ENCODE peak calls at places on chromosome 17, in six cellular contexts. One of them, this sample, is unnamed.

GRCh38 chr17:56284501-56284900 is 131.2 kb downstream of the ANKFN1 start:
- DNase-seq in progenitor cell of endocrine pancreas: no peak
- DNase-seq in esophagus muscularis mucosa: peak
- DNase-seq in fibroblast of mammary gland: no peak
- DNase-seq in transverse colon: no peak
- DNase-seq in choroid plexus epithelial cell: no peak
- DNase-seq in this sample: no peak

GRCh38 chr17:2510559-2510958 is 1.1 kb downstream of the METTL16 start:
- DNase-seq in progenitor cell of endocrine pancreas: no peak
- DNase-seq in esophagus muscularis mucosa: no peak
- DNase-seq in fibroblast of mammary gland: no peak
- DNase-seq in transverse colon: no peak
- DNase-seq in choroid plexus epithelial cell: no peak
- DNase-seq in this sample: no peak

GRCh38 chr17:76145231-76146052 is 4.4 kb upstream of the FOXJ1 start:
- DNase-seq in progenitor cell of endocrine pancreas: no peak
- DNase-seq in esophagus muscularis mucosa: no peak
- DNase-seq in fibroblast of mammary gland: no peak
- DNase-seq in transverse colon: peak
- DNase-seq in choroid plexus epithelial cell: no peak
- DNase-seq in this sample: no peak

GRCh38 chr17:38613981-38614779 is 8.4 kb upstream of the SRCIN1 start:
- DNase-seq in progenitor cell of endocrine pancreas: no peak
- DNase-seq in esophagus muscularis mucosa: no peak
- DNase-seq in fibroblast of mammary gland: no peak
- DNase-seq in transverse colon: no peak
- DNase-seq in choroid plexus epithelial cell: no peak
- DNase-seq in this sample: no peak

GRCh38 chr17:30290696-30291570 is 811 bp downstream of the BLMH start:
- DNase-seq in progenitor cell of endocrine pancreas: peak
- DNase-seq in esophagus muscularis mucosa: no peak
- DNase-seq in fibroblast of mammary gland: peak
- DNase-seq in transverse colon: peak
- DNase-seq in choroid plexus epithelial cell: peak
- DNase-seq in this sample: peak

GRCh38 chr17:48522031-48522593 is 8.7 kb downstream of the HOXB1 start:
- DNase-seq in progenitor cell of endocrine pancreas: no peak
- DNase-seq in esophagus muscularis mucosa: no peak
- DNase-seq in fibroblast of mammary gland: no peak
- DNase-seq in transverse colon: no peak
- DNase-seq in choroid plexus epithelial cell: no peak
- DNase-seq in this sample: no peak

GRCh38 chr17:69287168-69287567 is 39.8 kb downstream of the ABCA5 start:
- DNase-seq in progenitor cell of endocrine pancreas: no peak
- DNase-seq in esophagus muscularis mucosa: no peak
- DNase-seq in fibroblast of mammary gland: peak
- DNase-seq in transverse colon: no peak
- DNase-seq in choroid plexus epithelial cell: peak
- DNase-seq in this sample: no peak

GRCh38 chr17:4140125-4140524 is 2.7 kb downstream of the ZZEF1 start:
- DNase-seq in progenitor cell of endocrine pancreas: no peak
- DNase-seq in esophagus muscularis mucosa: no peak
- DNase-seq in fibroblast of mammary gland: no peak
- DNase-seq in transverse colon: no peak
- DNase-seq in choroid plexus epithelial cell: no peak
- DNase-seq in this sample: no peak

GRCh38 chr17:45225051-45225700 is 3.5 kb downstream of the FMNL1 start:
- DNase-seq in progenitor cell of endocrine pancreas: no peak
- DNase-seq in esophagus muscularis mucosa: no peak
- DNase-seq in fibroblast of mammary gland: no peak
- DNase-seq in transverse colon: no peak
- DNase-seq in choroid plexus epithelial cell: no peak
- DNase-seq in this sample: no peak

GRCh38 chr17:74435775-74436359 is 4.0 kb downstream of the GPRC5C start:
- DNase-seq in progenitor cell of endocrine pancreas: no peak
- DNase-seq in esophagus muscularis mucosa: no peak
- DNase-seq in fibroblast of mammary gland: no peak
- DNase-seq in transverse colon: no peak
- DNase-seq in choroid plexus epithelial cell: no peak
- DNase-seq in this sample: no peak

GRCh38 chr17:21275047-21275578 is 9.4 kb upstream of the MAP2K3 start:
- DNase-seq in progenitor cell of endocrine pancreas: no peak
- DNase-seq in esophagus muscularis mucosa: no peak
- DNase-seq in fibroblast of mammary gland: no peak
- DNase-seq in transverse colon: no peak
- DNase-seq in choroid plexus epithelial cell: no peak
- DNase-seq in this sample: no peak

GRCh38 chr17:38547439-38547838 is 58.3 kb downstream of the SRCIN1 start:
- DNase-seq in progenitor cell of endocrine pancreas: no peak
- DNase-seq in esophagus muscularis mucosa: no peak
- DNase-seq in fibroblast of mammary gland: no peak
- DNase-seq in transverse colon: no peak
- DNase-seq in choroid plexus epithelial cell: no peak
- DNase-seq in this sample: no peak

GRCh38 chr17:36993227-36993626 is 44.5 kb downstream of the AATF start:
- DNase-seq in progenitor cell of endocrine pancreas: no peak
- DNase-seq in esophagus muscularis mucosa: no peak
- DNase-seq in fibroblast of mammary gland: no peak
- DNase-seq in transverse colon: no peak
- DNase-seq in choroid plexus epithelial cell: no peak
- DNase-seq in this sample: no peak

GRCh38 chr17:60079401-60079861 is 710 bp upstream of the HEATR6 start:
- DNase-seq in progenitor cell of endocrine pancreas: no peak
- DNase-seq in esophagus muscularis mucosa: no peak
- DNase-seq in fibroblast of mammary gland: peak
- DNase-seq in transverse colon: no peak
- DNase-seq in choroid plexus epithelial cell: no peak
- DNase-seq in this sample: no peak

GRCh38 chr17:69539781-69540319 is 125.4 kb downstream of the MAP2K6 start:
- DNase-seq in progenitor cell of endocrine pancreas: no peak
- DNase-seq in esophagus muscularis mucosa: no peak
- DNase-seq in fibroblast of mammary gland: peak
- DNase-seq in transverse colon: no peak
- DNase-seq in choroid plexus epithelial cell: peak
- DNase-seq in this sample: no peak

GRCh38 chr17:57396515-57396921 is 140.2 kb downstream of the MSI2 start:
- DNase-seq in progenitor cell of endocrine pancreas: no peak
- DNase-seq in esophagus muscularis mucosa: no peak
- DNase-seq in fibroblast of mammary gland: no peak
- DNase-seq in transverse colon: no peak
- DNase-seq in choroid plexus epithelial cell: no peak
- DNase-seq in this sample: no peak

GRCh38 chr17:29251969-29252866 is 5.6 kb downstream of the CRYBA1 start:
- DNase-seq in progenitor cell of endocrine pancreas: no peak
- DNase-seq in esophagus muscularis mucosa: peak
- DNase-seq in fibroblast of mammary gland: peak
- DNase-seq in transverse colon: no peak
- DNase-seq in choroid plexus epithelial cell: peak
- DNase-seq in this sample: no peak

GRCh38 chr17:31900877-31901276 is 631 bp downstream of the UTP6 start:
- DNase-seq in progenitor cell of endocrine pancreas: no peak
- DNase-seq in esophagus muscularis mucosa: no peak
- DNase-seq in fibroblast of mammary gland: peak
- DNase-seq in transverse colon: no peak
- DNase-seq in choroid plexus epithelial cell: peak
- DNase-seq in this sample: no peak

GRCh38 chr17:17694229-17695081 is 13.2 kb downstream of the RAI1 start:
- DNase-seq in progenitor cell of endocrine pancreas: peak
- DNase-seq in esophagus muscularis mucosa: no peak
- DNase-seq in fibroblast of mammary gland: peak
- DNase-seq in transverse colon: peak
- DNase-seq in choroid plexus epithelial cell: peak
- DNase-seq in this sample: peak

GRCh38 chr17:3027786-3028532 is 35.4 kb downstream of the OR1D5 start:
- DNase-seq in progenitor cell of endocrine pancreas: no peak
- DNase-seq in esophagus muscularis mucosa: no peak
- DNase-seq in fibroblast of mammary gland: no peak
- DNase-seq in transverse colon: no peak
- DNase-seq in choroid plexus epithelial cell: no peak
- DNase-seq in this sample: no peak

GRCh38 chr17:41624208-41625101 is at the start of gene KRT17:
- DNase-seq in progenitor cell of endocrine pancreas: no peak
- DNase-seq in esophagus muscularis mucosa: no peak
- DNase-seq in fibroblast of mammary gland: no peak
- DNase-seq in transverse colon: no peak
- DNase-seq in choroid plexus epithelial cell: no peak
- DNase-seq in this sample: no peak

GRCh38 chr17:2058521-2059124 is 3.7 kb downstream of the HIC1 start:
- DNase-seq in progenitor cell of endocrine pancreas: no peak
- DNase-seq in esophagus muscularis mucosa: peak
- DNase-seq in fibroblast of mammary gland: peak
- DNase-seq in transverse colon: peak
- DNase-seq in choroid plexus epithelial cell: peak
- DNase-seq in this sample: peak

GRCh38 chr17:2054262-2054739 is 602 bp upstream of the HIC1 start:
- DNase-seq in progenitor cell of endocrine pancreas: no peak
- DNase-seq in esophagus muscularis mucosa: peak
- DNase-seq in fibroblast of mammary gland: peak
- DNase-seq in transverse colon: no peak
- DNase-seq in choroid plexus epithelial cell: peak
- DNase-seq in this sample: no peak

GRCh38 chr17:29241015-29241963 is 5.4 kb upstream of the CRYBA1 start:
- DNase-seq in progenitor cell of endocrine pancreas: no peak
- DNase-seq in esophagus muscularis mucosa: peak
- DNase-seq in fibroblast of mammary gland: peak
- DNase-seq in transverse colon: no peak
- DNase-seq in choroid plexus epithelial cell: peak
- DNase-seq in this sample: no peak

GRCh38 chr17:8103549-8103948 is 14.8 kb downstream of the ALOXE3 start:
- DNase-seq in progenitor cell of endocrine pancreas: no peak
- DNase-seq in esophagus muscularis mucosa: no peak
- DNase-seq in fibroblast of mammary gland: peak
- DNase-seq in transverse colon: no peak
- DNase-seq in choroid plexus epithelial cell: no peak
- DNase-seq in this sample: no peak

GRCh38 chr17:38444151-38444550 is 15.9 kb downstream of the ARHGAP23 start:
- DNase-seq in progenitor cell of endocrine pancreas: peak
- DNase-seq in esophagus muscularis mucosa: no peak
- DNase-seq in fibroblast of mammary gland: peak
- DNase-seq in transverse colon: peak
- DNase-seq in choroid plexus epithelial cell: peak
- DNase-seq in this sample: peak

GRCh38 chr17:8865385-8865784 is 2.1 kb downstream of the PIK3R6 start:
- DNase-seq in progenitor cell of endocrine pancreas: no peak
- DNase-seq in esophagus muscularis mucosa: no peak
- DNase-seq in fibroblast of mammary gland: no peak
- DNase-seq in transverse colon: no peak
- DNase-seq in choroid plexus epithelial cell: no peak
- DNase-seq in this sample: no peak

GRCh38 chr17:27793168-27793905 is 7.0 kb downstream of the NOS2 start:
- DNase-seq in progenitor cell of endocrine pancreas: peak
- DNase-seq in esophagus muscularis mucosa: no peak
- DNase-seq in fibroblast of mammary gland: peak
- DNase-seq in transverse colon: no peak
- DNase-seq in choroid plexus epithelial cell: no peak
- DNase-seq in this sample: peak

GRCh38 chr17:28892024-28892423 is 5.5 kb downstream of the FLOT2 start:
- DNase-seq in progenitor cell of endocrine pancreas: no peak
- DNase-seq in esophagus muscularis mucosa: no peak
- DNase-seq in fibroblast of mammary gland: no peak
- DNase-seq in transverse colon: no peak
- DNase-seq in choroid plexus epithelial cell: no peak
- DNase-seq in this sample: no peak

GRCh38 chr17:32810690-32811089 is 66.2 kb downstream of the MYO1D start:
- DNase-seq in progenitor cell of endocrine pancreas: no peak
- DNase-seq in esophagus muscularis mucosa: no peak
- DNase-seq in fibroblast of mammary gland: no peak
- DNase-seq in transverse colon: no peak
- DNase-seq in choroid plexus epithelial cell: no peak
- DNase-seq in this sample: no peak

GRCh38 chr17:2462481-2462880 is 49.2 kb downstream of the METTL16 start:
- DNase-seq in progenitor cell of endocrine pancreas: no peak
- DNase-seq in esophagus muscularis mucosa: peak
- DNase-seq in fibroblast of mammary gland: no peak
- DNase-seq in transverse colon: no peak
- DNase-seq in choroid plexus epithelial cell: no peak
- DNase-seq in this sample: no peak

GRCh38 chr17:80263253-80264047 is 2.8 kb downstream of the RNF213 start:
- DNase-seq in progenitor cell of endocrine pancreas: no peak
- DNase-seq in esophagus muscularis mucosa: peak
- DNase-seq in fibroblast of mammary gland: peak
- DNase-seq in transverse colon: peak
- DNase-seq in choroid plexus epithelial cell: peak
- DNase-seq in this sample: no peak
- TF ChIP-seq CTCF in progenitor cell of endocrine pancreas: no peak
- TF ChIP-seq CTCF in esophagus muscularis mucosa: no peak
- TF ChIP-seq CTCF in fibroblast of mammary gland: no peak
- TF ChIP-seq CTCF in transverse colon: no peak
- TF ChIP-seq CTCF in choroid plexus epithelial cell: peak
- TF ChIP-seq CTCF in this sample: no peak

DNA sequence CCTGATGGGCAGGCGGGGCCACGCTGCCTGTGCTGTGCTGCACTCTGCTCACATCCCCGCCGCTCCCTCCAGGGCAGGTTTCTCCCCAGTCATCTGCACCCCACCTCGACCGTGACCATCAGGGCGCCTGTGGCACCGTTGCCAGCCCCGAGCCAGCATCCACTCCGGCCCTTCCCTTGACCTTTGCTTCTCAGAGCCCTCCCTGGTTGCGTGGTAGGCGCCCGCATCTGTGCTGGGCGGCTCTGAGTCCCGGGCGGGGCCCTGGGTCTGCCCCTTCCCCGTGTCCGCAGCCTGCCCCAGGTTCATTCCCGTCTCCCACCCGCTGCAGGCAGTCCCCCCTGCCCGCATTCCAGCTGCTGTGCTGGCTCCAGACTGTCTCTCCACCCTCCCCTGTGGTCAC is 33.2 kb downstream of the ZNF750 start:
- DNase-seq in progenitor cell of endocrine pancreas: no peak
- DNase-seq in esophagus muscularis mucosa: no peak
- DNase-seq in fibroblast of mammary gland: no peak
- DNase-seq in transverse colon: no peak
- DNase-seq in choroid plexus epithelial cell: no peak
- DNase-seq in this sample: no peak
- TF ChIP-seq CTCF in progenitor cell of endocrine pancreas: no peak
- TF ChIP-seq CTCF in esophagus muscularis mucosa: no peak
- TF ChIP-seq CTCF in fibroblast of mammary gland: no peak
- TF ChIP-seq CTCF in transverse colon: no peak
- TF ChIP-seq CTCF in choroid plexus epithelial cell: no peak
- TF ChIP-seq CTCF in this sample: no peak

GRCh38 chr17:34146440-34147043 is 108.5 kb upstream of the CCL2 start:
- DNase-seq in progenitor cell of endocrine pancreas: peak
- DNase-seq in esophagus muscularis mucosa: no peak
- DNase-seq in fibroblast of mammary gland: peak
- DNase-seq in transverse colon: peak
- DNase-seq in choroid plexus epithelial cell: no peak
- DNase-seq in this sample: peak
- TF ChIP-seq CTCF in progenitor cell of endocrine pancreas: peak
- TF ChIP-seq CTCF in esophagus muscularis mucosa: no peak
- TF ChIP-seq CTCF in fibroblast of mammary gland: peak
- TF ChIP-seq CTCF in transverse colon: peak
- TF ChIP-seq CTCF in choroid plexus epithelial cell: peak
- TF ChIP-seq CTCF in this sample: peak

DNA sequence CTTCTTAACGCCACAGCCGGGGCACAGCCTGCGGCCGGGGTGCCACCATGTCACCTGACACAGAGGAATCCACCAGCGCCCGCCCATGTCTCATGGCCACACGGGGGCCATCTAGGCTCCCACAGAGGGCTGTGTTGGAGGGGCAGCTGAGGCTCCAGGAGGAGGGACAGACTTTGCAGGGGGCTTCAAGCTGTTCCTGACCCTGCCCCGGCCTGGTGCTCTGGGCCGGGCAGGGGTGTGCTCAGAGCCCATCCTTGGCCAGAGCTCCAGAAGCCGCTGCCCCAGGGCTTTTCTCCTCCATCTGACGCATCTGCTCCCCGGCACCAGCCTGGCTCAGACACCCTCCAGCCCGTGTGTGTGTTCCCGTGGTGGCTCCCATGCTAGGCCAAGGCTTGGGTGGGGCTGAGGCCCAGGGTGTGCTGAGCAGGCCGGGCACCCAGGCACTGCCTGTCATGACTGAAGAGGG is 7.8 kb upstream of the SLC38A10 start:
- DNase-seq in progenitor cell of endocrine pancreas: no peak
- DNase-seq in esophagus muscularis mucosa: no peak
- DNase-seq in fibroblast of mammary gland: no peak
- DNase-seq in transverse colon: no peak
- DNase-seq in choroid plexus epithelial cell: no peak
- DNase-seq in this sample: no peak
- TF ChIP-seq CTCF in progenitor cell of endocrine pancreas: peak
- TF ChIP-seq CTCF in esophagus muscularis mucosa: no peak
- TF ChIP-seq CTCF in fibroblast of mammary gland: no peak
- TF ChIP-seq CTCF in transverse colon: no peak
- TF ChIP-seq CTCF in choroid plexus epithelial cell: no peak
- TF ChIP-seq CTCF in this sample: no peak

This sample was measured in endothelial cell.